ENCODE peak calls at places on chromosomes 11 and 22, in eight cellular contexts. One of them, this sample, is unnamed.

GRCh38 chr22:36356708-36357694 is 30.8 kb downstream of the MYH9 start:
- DNase-seq in NCI-H1105: no peak
- DNase-seq in suprapubic skin: no peak
- DNase-seq in NCI-H460: no peak
- DNase-seq in mucosa of descending colon: no peak
- DNase-seq in myocyte: no peak
- DNase-seq in T-helper 1 cell: no peak
- DNase-seq in NCI-H1417: no peak
- DNase-seq in this sample: peak

GRCh38 chr22:17974703-17975372 is 49.5 kb downstream of the MICAL3 start:
- DNase-seq in NCI-H1105: no peak
- DNase-seq in suprapubic skin: no peak
- DNase-seq in NCI-H460: no peak
- DNase-seq in mucosa of descending colon: no peak
- DNase-seq in myocyte: peak
- DNase-seq in T-helper 1 cell: no peak
- DNase-seq in NCI-H1417: no peak
- DNase-seq in this sample: no peak

GRCh38 chr11:44264761-44265160 is 45.2 kb downstream of the ALX4 start:
- DNase-seq in NCI-H1105: no peak
- DNase-seq in suprapubic skin: no peak
- DNase-seq in NCI-H460: no peak
- DNase-seq in mucosa of descending colon: no peak
- DNase-seq in myocyte: no peak
- DNase-seq in T-helper 1 cell: no peak
- DNase-seq in NCI-H1417: no peak
- DNase-seq in this sample: no peak

GRCh38 chr11:92131289-92131890 is 93.2 kb upstream of the FAT3 start:
- DNase-seq in NCI-H1105: no peak
- DNase-seq in suprapubic skin: no peak
- DNase-seq in NCI-H460: no peak
- DNase-seq in mucosa of descending colon: no peak
- DNase-seq in myocyte: no peak
- DNase-seq in T-helper 1 cell: no peak
- DNase-seq in NCI-H1417: no peak
- DNase-seq in this sample: no peak

GRCh38 chr22:46579751-46580449 is 40.3 kb upstream of the GRAMD4 start:
- DNase-seq in NCI-H1105: no peak
- DNase-seq in suprapubic skin: peak
- DNase-seq in NCI-H460: no peak
- DNase-seq in mucosa of descending colon: no peak
- DNase-seq in myocyte: no peak
- DNase-seq in T-helper 1 cell: no peak
- DNase-seq in NCI-H1417: no peak
- DNase-seq in this sample: no peak

GRCh38 chr11:11313426-11313825 is 39.6 kb downstream of the CSNK2A3 start:
- DNase-seq in NCI-H1105: no peak
- DNase-seq in suprapubic skin: no peak
- DNase-seq in NCI-H460: peak
- DNase-seq in mucosa of descending colon: no peak
- DNase-seq in myocyte: peak
- DNase-seq in T-helper 1 cell: no peak
- DNase-seq in NCI-H1417: peak
- DNase-seq in this sample: no peak

GRCh38 chr11:72238040-72238450 is 5.9 kb downstream of the PHOX2A start:
- DNase-seq in NCI-H1105: no peak
- DNase-seq in suprapubic skin: peak
- DNase-seq in NCI-H460: peak
- DNase-seq in mucosa of descending colon: peak
- DNase-seq in myocyte: peak
- DNase-seq in T-helper 1 cell: no peak
- DNase-seq in NCI-H1417: peak
- DNase-seq in this sample: no peak

GRCh38 chr11:67436459-67437081 is 912 bp downstream of the PTPRCAP start:
- DNase-seq in NCI-H1105: no peak
- DNase-seq in suprapubic skin: no peak
- DNase-seq in NCI-H460: no peak
- DNase-seq in mucosa of descending colon: peak
- DNase-seq in myocyte: peak
- DNase-seq in T-helper 1 cell: no peak
- DNase-seq in NCI-H1417: no peak
- DNase-seq in this sample: peak

GRCh38 chr11:116825854-116826750 is 3.0 kb upstream of the APOA4 start:
- DNase-seq in NCI-H1105: no peak
- DNase-seq in suprapubic skin: no peak
- DNase-seq in NCI-H460: no peak
- DNase-seq in mucosa of descending colon: no peak
- DNase-seq in myocyte: no peak
- DNase-seq in T-helper 1 cell: no peak
- DNase-seq in NCI-H1417: no peak
- DNase-seq in this sample: no peak

GRCh38 chr11:123308077-123308476 is 113.0 kb upstream of the CLMP start:
- DNase-seq in NCI-H1105: peak
- DNase-seq in suprapubic skin: no peak
- DNase-seq in NCI-H460: no peak
- DNase-seq in mucosa of descending colon: no peak
- DNase-seq in myocyte: peak
- DNase-seq in T-helper 1 cell: no peak
- DNase-seq in NCI-H1417: peak
- DNase-seq in this sample: no peak

GRCh38 chr11:13091373-13091772 is 82.3 kb downstream of the RASSF10 start:
- DNase-seq in NCI-H1105: no peak
- DNase-seq in suprapubic skin: no peak
- DNase-seq in NCI-H460: no peak
- DNase-seq in mucosa of descending colon: no peak
- DNase-seq in myocyte: no peak
- DNase-seq in T-helper 1 cell: no peak
- DNase-seq in NCI-H1417: no peak
- DNase-seq in this sample: no peak

GRCh38 chr22:45863981-45864751 is 112.8 kb downstream of the WNT7B start:
- DNase-seq in NCI-H1105: peak
- DNase-seq in suprapubic skin: peak
- DNase-seq in NCI-H460: peak
- DNase-seq in mucosa of descending colon: peak
- DNase-seq in myocyte: peak
- DNase-seq in T-helper 1 cell: no peak
- DNase-seq in NCI-H1417: peak
- DNase-seq in this sample: peak

GRCh38 chr11:121514998-121515671 is 62.4 kb upstream of the SORL1-AS1 start:
- DNase-seq in NCI-H1105: no peak
- DNase-seq in suprapubic skin: no peak
- DNase-seq in NCI-H460: no peak
- DNase-seq in mucosa of descending colon: no peak
- DNase-seq in myocyte: no peak
- DNase-seq in T-helper 1 cell: no peak
- DNase-seq in NCI-H1417: no peak
- DNase-seq in this sample: no peak

GRCh38 chr22:46007848-46008261 is 30.9 kb upstream of the WNT7B start:
- DNase-seq in NCI-H1105: no peak
- DNase-seq in suprapubic skin: peak
- DNase-seq in NCI-H460: peak
- DNase-seq in mucosa of descending colon: no peak
- DNase-seq in myocyte: peak
- DNase-seq in T-helper 1 cell: no peak
- DNase-seq in NCI-H1417: peak
- DNase-seq in this sample: no peak

GRCh38 chr11:106389096-106389495 is 311.6 kb downstream of the AASDHPPT start:
- DNase-seq in NCI-H1105: no peak
- DNase-seq in suprapubic skin: no peak
- DNase-seq in NCI-H460: no peak
- DNase-seq in mucosa of descending colon: no peak
- DNase-seq in myocyte: peak
- DNase-seq in T-helper 1 cell: no peak
- DNase-seq in NCI-H1417: no peak
- DNase-seq in this sample: no peak

GRCh38 chr11:44333271-44334218 is 23.6 kb upstream of the ALX4 start:
- DNase-seq in NCI-H1105: no peak
- DNase-seq in suprapubic skin: no peak
- DNase-seq in NCI-H460: peak
- DNase-seq in mucosa of descending colon: no peak
- DNase-seq in myocyte: no peak
- DNase-seq in T-helper 1 cell: no peak
- DNase-seq in NCI-H1417: no peak
- DNase-seq in this sample: no peak

GRCh38 chr22:17098379-17098819 is 13.6 kb downstream of the IL17RA start:
- DNase-seq in NCI-H1105: no peak
- DNase-seq in suprapubic skin: no peak
- DNase-seq in NCI-H460: no peak
- DNase-seq in mucosa of descending colon: no peak
- DNase-seq in myocyte: no peak
- DNase-seq in T-helper 1 cell: no peak
- DNase-seq in NCI-H1417: no peak
- DNase-seq in this sample: no peak

GRCh38 chr22:33726294-33726711 is 194.0 kb downstream of the LARGE1 start:
- DNase-seq in NCI-H1105: no peak
- DNase-seq in suprapubic skin: no peak
- DNase-seq in NCI-H460: no peak
- DNase-seq in mucosa of descending colon: no peak
- DNase-seq in myocyte: peak
- DNase-seq in T-helper 1 cell: no peak
- DNase-seq in NCI-H1417: no peak
- DNase-seq in this sample: no peak

GRCh38 chr11:19872526-19873135 is 160.0 kb downstream of the NAV2 start:
- DNase-seq in NCI-H1105: peak
- DNase-seq in suprapubic skin: no peak
- DNase-seq in NCI-H460: no peak
- DNase-seq in mucosa of descending colon: no peak
- DNase-seq in myocyte: peak
- DNase-seq in T-helper 1 cell: no peak
- DNase-seq in NCI-H1417: peak
- DNase-seq in this sample: no peak

GRCh38 chr22:36136475-36136874 is 24.1 kb downstream of the APOL3 start:
- DNase-seq in NCI-H1105: no peak
- DNase-seq in suprapubic skin: peak
- DNase-seq in NCI-H460: no peak
- DNase-seq in mucosa of descending colon: no peak
- DNase-seq in myocyte: peak
- DNase-seq in T-helper 1 cell: no peak
- DNase-seq in NCI-H1417: no peak
- DNase-seq in this sample: no peak

GRCh38 chr11:8098879-8099278 is 17.9 kb downstream of the TUB start:
- DNase-seq in NCI-H1105: no peak
- DNase-seq in suprapubic skin: no peak
- DNase-seq in NCI-H460: no peak
- DNase-seq in mucosa of descending colon: no peak
- DNase-seq in myocyte: no peak
- DNase-seq in T-helper 1 cell: no peak
- DNase-seq in NCI-H1417: no peak
- DNase-seq in this sample: no peak

This sample was measured in CD4-positive, alpha-beta T cell.